ENCODE peak calls at places on chromosomes 11 and 22, in nine cellular contexts. R is CD4-positive, alpha-beta T cell; B is T-helper 9 cell; P is stimulated activated CD4-positive, alpha-beta T cell treated with anti-CD3 and anti-CD28 coated beads, Interleukin-15, amount 100 ng/mL, for 1 hour; D is NCI-H510A treated with DMSO at 0.1 percent for 48 hours; U is head of caudate nucleus; I is activated T-helper 2 cell treated with anti-CD3 and anti-CD28 coated beads, Interferon-gamma antibody, Interleukin-2, Interleukin-4, amounts not matched to agents 10 μg/mL and 5 μg/mL and 100 μg/mL, durations not matched to agents 14 hours and 24 hours and 36 hours; F is activated CD4-positive, alpha-beta memory T cell treated with anti-CD3 and anti-CD28 coated beads, Interleukin-2, amount 10 ng/mL, durations not matched to agents 7 days and 5 days; H is RWPE1. L is an unnamed sample.

GRCh38 chr11:74949748-74950127 is 672 bp downstream of the SPCS2 start:
- DNase-seq in U (no peak), I (no peak), B (no peak), P (no peak), H (no peak), F (no peak), R (no peak), D (no peak), L (no peak)

GRCh38 chr11:128342511-128343133 is 244.7 kb downstream of the ETS1 start:
- DNase-seq in H (peak; percentile 63), F (peak; percentile 79), U (no peak), R (peak; percentile 53), I (peak; percentile 55), B (peak; percentile 63), D (peak; percentile 99), P (no peak), L (peak; percentile 100)

GRCh38 chr11:61082931-61083531 is 19.3 kb upstream of the CD5 start:
- DNase-seq in I (peak; percentile 51), B (no peak), F (peak; percentile 56), R (peak; percentile 34), H (no peak), U (no peak), P (no peak), D (no peak), L (no peak)

GRCh38 chr11:114395776-114396175 is 4.5 kb downstream of the C11orf71 start:
- DNase-seq in D (no peak), P (no peak), R (no peak), F (no peak), U (no peak), H (peak; percentile 8), B (no peak), I (no peak), L (no peak)

GRCh38 chr11:113286509-113287497 is 27.6 kb upstream of the TTC12 start:
- DNase-seq in R (no peak), D (no peak), F (no peak), B (no peak), I (no peak), H (no peak), U (no peak), P (no peak), L (no peak)

GRCh38 chr11:75308116-75308515 is 43.3 kb downstream of the ARRB1 start:
- DNase-seq in I (no peak), B (no peak), D (no peak), F (no peak), H (no peak), P (no peak), U (no peak), R (no peak), L (no peak)

GRCh38 chr11:120652705-120653335 is 141.3 kb downstream of the GRIK4 start:
- DNase-seq in F (no peak), I (no peak), R (no peak), H (no peak), P (no peak), B (no peak), D (no peak), U (no peak), L (no peak)

GRCh38 chr11:123507043-123507442 is 77.0 kb downstream of the GRAMD1B start:
- DNase-seq in D (no peak), U (no peak), I (no peak), F (no peak), B (no peak), H (no peak), P (no peak), R (no peak), L (no peak)

GRCh38 chr22:47195156-47195675 is 432.8 kb downstream of the TBC1D22A start:
- DNase-seq in F (peak; percentile 11), R (no peak), D (no peak), H (no peak), B (no peak), I (no peak), U (no peak), P (no peak), L (no peak)

GRCh38 chr11:112996924-112997323 is 35.7 kb downstream of the NCAM1 start:
- DNase-seq in P (no peak), H (no peak), R (no peak), U (no peak), D (no peak), B (no peak), F (no peak), I (no peak), L (no peak)

GRCh38 chr11:70925238-70925637 is 327.1 kb downstream of the SHANK2 start:
- DNase-seq in P (no peak), B (no peak), H (no peak), I (no peak), F (no peak), D (no peak), R (no peak), U (no peak), L (no peak)

GRCh38 chr11:114285599-114285998 is 10.6 kb upstream of the NNMT start:
- DNase-seq in U (no peak), D (no peak), F (no peak), H (peak; percentile 38), P (no peak), B (no peak), R (no peak), I (no peak), L (no peak)

GRCh38 chr11:125062931-125063428 is at the start of gene SLC37A2:
- DNase-seq in F (peak; percentile 74), D (no peak), B (no peak), I (peak; percentile 40), R (peak; percentile 20), P (peak; percentile 16), U (peak; percentile 60), H (peak; percentile 61), L (no peak)

GRCh38 chr11:109320595-109320994 is 101.4 kb upstream of the C11orf87 start:
- DNase-seq in B (no peak), U (no peak), F (no peak), I (no peak), H (peak; percentile 57), D (no peak), P (no peak), R (no peak), L (no peak)

GRCh38 chr22:23179381-23180294 is 671 bp upstream of the BCR start:
- DNase-seq in D (no peak), P (no peak), B (no peak), U (peak; percentile 45), I (no peak), R (no peak), H (no peak), F (no peak), L (peak; percentile 24)

GRCh38 chr11:111395081-111395480 is 16.0 kb upstream of the POU2AF1 start:
- DNase-seq in D (no peak), R (no peak), I (no peak), B (no peak), P (no peak), U (no peak), F (no peak), H (no peak), L (peak; percentile 32)

GRCh38 chr22:29840498-29840897 is 2.4 kb upstream of the ASCC2 start:
- DNase-seq in R (no peak), H (no peak), I (no peak), F (no peak), U (no peak), D (no peak), B (no peak), P (no peak), L (no peak)

GRCh38 chr11:5420993-5421392 is 918 bp upstream of the OR51Q1 start:
- DNase-seq in U (no peak), P (no peak), B (no peak), H (no peak), I (no peak), F (no peak), R (no peak), D (no peak), L (no peak)

GRCh38 chr11:95242202-95242989 is 11.4 kb upstream of the SESN3 start:
- DNase-seq in D (no peak), F (no peak), U (no peak), R (no peak), I (no peak), H (no peak), B (no peak), P (no peak), L (no peak)